ENCODE peak calls at places on chromosomes 1 and 21, in nine cellular contexts. One of them, this sample, is unnamed.

GRCh38 chr1:167800241-167800640 is 78.5 kb downstream of the MPZL1 start:
- DNase-seq in sigmoid colon: no peak
- DNase-seq in ovary: no peak
- DNase-seq in body of pancreas: no peak
- DNase-seq in IMR-90: no peak
- DNase-seq in transverse colon: no peak
- DNase-seq in astrocyte of the cerebellum: no peak
- DNase-seq in GM23338: no peak
- DNase-seq in hepatocyte: no peak
- DNase-seq in this sample: no peak

GRCh38 chr1:155012052-155012546 is 9.5 kb downstream of the ZBTB7B start:
- DNase-seq in GM23338: peak; percentile 91
- DNase-seq in sigmoid colon: peak; percentile 90
- DNase-seq in body of pancreas: peak; percentile 74
- DNase-seq in transverse colon: peak; percentile 85
- DNase-seq in ovary: peak; percentile 84
- DNase-seq in hepatocyte: peak; percentile 67
- DNase-seq in astrocyte of the cerebellum: no peak
- DNase-seq in IMR-90: no peak
- DNase-seq in this sample: no peak

GRCh38 chr1:21447311-21447710 is 7.4 kb downstream of the NBPF3 start:
- DNase-seq in IMR-90: no peak
- DNase-seq in astrocyte of the cerebellum: no peak
- DNase-seq in ovary: no peak
- DNase-seq in GM23338: no peak
- DNase-seq in transverse colon: no peak
- DNase-seq in hepatocyte: no peak
- DNase-seq in sigmoid colon: no peak
- DNase-seq in body of pancreas: no peak
- DNase-seq in this sample: no peak

GRCh38 chr1:183757061-183757460 is 47.9 kb upstream of the RGL1 start:
- DNase-seq in IMR-90: peak; percentile 84
- DNase-seq in GM23338: no peak
- DNase-seq in sigmoid colon: no peak
- DNase-seq in astrocyte of the cerebellum: peak; percentile 63
- DNase-seq in hepatocyte: no peak
- DNase-seq in ovary: no peak
- DNase-seq in transverse colon: no peak
- DNase-seq in body of pancreas: no peak
- DNase-seq in this sample: no peak

GRCh38 chr1:3884966-3885365 is 15.1 kb downstream of the C1orf174 start:
- DNase-seq in transverse colon: no peak
- DNase-seq in body of pancreas: no peak
- DNase-seq in sigmoid colon: no peak
- DNase-seq in ovary: no peak
- DNase-seq in hepatocyte: no peak
- DNase-seq in IMR-90: no peak
- DNase-seq in astrocyte of the cerebellum: no peak
- DNase-seq in GM23338: no peak
- DNase-seq in this sample: no peak

GRCh38 chr1:231192620-231193163 is 30.8 kb downstream of the TRIM67 start:
- DNase-seq in ovary: no peak
- DNase-seq in body of pancreas: peak; percentile 85
- DNase-seq in sigmoid colon: no peak
- DNase-seq in transverse colon: peak; percentile 23
- DNase-seq in IMR-90: no peak
- DNase-seq in astrocyte of the cerebellum: peak; percentile 49
- DNase-seq in GM23338: no peak
- DNase-seq in hepatocyte: no peak
- DNase-seq in this sample: no peak

GRCh38 chr1:35725591-35725990 is 6.9 kb upstream of the C1orf216 start:
- DNase-seq in GM23338: peak; percentile 34
- DNase-seq in astrocyte of the cerebellum: no peak
- DNase-seq in IMR-90: peak; percentile 17
- DNase-seq in body of pancreas: no peak
- DNase-seq in transverse colon: no peak
- DNase-seq in ovary: no peak
- DNase-seq in hepatocyte: peak; percentile 12
- DNase-seq in sigmoid colon: no peak
- DNase-seq in this sample: no peak

GRCh38 chr1:247740721-247741120 is 2.3 kb downstream of the OR14K1 start:
- DNase-seq in sigmoid colon: no peak
- DNase-seq in astrocyte of the cerebellum: no peak
- DNase-seq in GM23338: no peak
- DNase-seq in ovary: no peak
- DNase-seq in IMR-90: peak; percentile 21
- DNase-seq in hepatocyte: no peak
- DNase-seq in body of pancreas: no peak
- DNase-seq in transverse colon: no peak
- DNase-seq in this sample: no peak

GRCh38 chr1:2971609-2972008 is 49.7 kb upstream of the ACTRT2 start:
- DNase-seq in GM23338: no peak
- DNase-seq in hepatocyte: no peak
- DNase-seq in astrocyte of the cerebellum: no peak
- DNase-seq in transverse colon: no peak
- DNase-seq in ovary: no peak
- DNase-seq in body of pancreas: no peak
- DNase-seq in sigmoid colon: peak; percentile 47
- DNase-seq in IMR-90: no peak
- DNase-seq in this sample: no peak

GRCh38 chr21:46065215-46065992 is 32.5 kb upstream of the COL6A2 start:
- DNase-seq in IMR-90: peak; percentile 76
- DNase-seq in transverse colon: peak; percentile 55
- DNase-seq in body of pancreas: peak; percentile 38
- DNase-seq in ovary: peak; percentile 59
- DNase-seq in hepatocyte: peak; percentile 45
- DNase-seq in GM23338: no peak
- DNase-seq in astrocyte of the cerebellum: peak; percentile 75
- DNase-seq in sigmoid colon: peak; percentile 91
- DNase-seq in this sample: no peak

GRCh38 chr1:60984066-60984799 is 98.1 kb upstream of the NFIA start:
- DNase-seq in body of pancreas: peak; percentile 42
- DNase-seq in transverse colon: no peak
- DNase-seq in astrocyte of the cerebellum: no peak
- DNase-seq in hepatocyte: no peak
- DNase-seq in GM23338: no peak
- DNase-seq in sigmoid colon: peak; percentile 91
- DNase-seq in ovary: peak; percentile 71
- DNase-seq in IMR-90: peak; percentile 8
- DNase-seq in this sample: no peak

GRCh38 chr21:45434645-45435217 is 29.8 kb downstream of the COL18A1 start:
- DNase-seq in astrocyte of the cerebellum: no peak
- DNase-seq in hepatocyte: no peak
- DNase-seq in sigmoid colon: no peak
- DNase-seq in ovary: no peak
- DNase-seq in GM23338: no peak
- DNase-seq in body of pancreas: no peak
- DNase-seq in IMR-90: no peak
- DNase-seq in transverse colon: no peak
- DNase-seq in this sample: no peak

GRCh38 chr1:158248122-158248521 is 6.1 kb upstream of the CD1A start:
- DNase-seq in ovary: no peak
- DNase-seq in astrocyte of the cerebellum: no peak
- DNase-seq in GM23338: no peak
- DNase-seq in sigmoid colon: no peak
- DNase-seq in IMR-90: no peak
- DNase-seq in hepatocyte: no peak
- DNase-seq in body of pancreas: peak; percentile 51
- DNase-seq in transverse colon: peak; percentile 39
- DNase-seq in this sample: no peak

GRCh38 chr1:173150795-173151194 is 56.3 kb downstream of the TNFSF4 start:
- DNase-seq in astrocyte of the cerebellum: no peak
- DNase-seq in IMR-90: no peak
- DNase-seq in ovary: no peak
- DNase-seq in transverse colon: no peak
- DNase-seq in GM23338: no peak
- DNase-seq in body of pancreas: no peak
- DNase-seq in hepatocyte: no peak
- DNase-seq in sigmoid colon: no peak
- DNase-seq in this sample: no peak

GRCh38 chr1:24021403-24022266 is 41.5 kb upstream of the SRSF10 start:
- DNase-seq in GM23338: no peak
- DNase-seq in hepatocyte: peak; percentile 36
- DNase-seq in body of pancreas: peak; percentile 78
- DNase-seq in IMR-90: no peak
- DNase-seq in sigmoid colon: no peak
- DNase-seq in transverse colon: peak; percentile 46
- DNase-seq in ovary: no peak
- DNase-seq in astrocyte of the cerebellum: no peak
- DNase-seq in this sample: no peak

DNA sequence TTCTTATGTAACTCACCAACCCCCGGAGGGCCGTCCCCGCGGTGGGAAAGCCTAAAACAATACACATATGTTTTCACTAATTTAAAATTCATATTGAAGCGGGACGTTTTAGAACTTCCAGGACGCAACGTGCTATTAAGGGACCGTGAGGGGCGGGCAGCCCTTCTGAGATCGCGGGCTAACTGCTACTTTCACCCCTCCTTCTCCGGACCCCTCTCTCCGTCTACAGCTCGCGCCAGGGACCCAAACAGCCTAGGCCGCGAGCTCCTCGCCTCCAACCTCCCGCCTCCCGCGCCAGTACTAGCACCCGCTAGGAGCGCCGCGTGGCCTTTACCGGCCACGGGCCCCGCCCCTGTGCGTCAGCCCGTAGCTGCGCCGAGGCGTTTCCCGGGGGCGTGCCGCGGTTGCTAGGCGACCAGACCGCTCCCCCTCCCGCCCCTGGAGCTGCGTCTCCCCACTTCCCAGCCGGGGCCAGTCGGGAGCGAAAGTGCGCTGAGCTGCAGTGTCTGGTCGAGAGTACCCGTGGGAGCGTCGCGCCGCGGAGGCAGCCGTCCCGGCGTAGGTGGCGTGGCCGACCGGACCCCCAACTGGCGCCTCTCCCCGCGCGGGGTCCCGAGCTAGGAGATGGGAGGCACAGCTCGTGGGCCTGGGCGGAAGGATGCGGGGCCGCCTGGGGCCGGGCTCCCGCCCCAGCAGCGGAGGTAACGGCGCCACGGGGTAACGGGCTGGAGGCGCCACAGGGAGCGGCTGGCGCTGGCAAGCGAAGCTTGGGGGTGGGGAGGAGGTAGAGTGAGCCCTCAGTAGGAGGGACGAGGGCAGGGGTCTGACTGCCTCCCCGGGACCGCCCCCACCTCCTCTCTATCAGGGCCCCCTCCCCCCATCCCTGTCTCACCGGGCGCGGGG is at the start of gene DYRK3:
- DNase-seq in body of pancreas: peak; percentile 96
- DNase-seq in sigmoid colon: peak; percentile 98
- DNase-seq in astrocyte of the cerebellum: peak; percentile 70
- DNase-seq in IMR-90: peak; percentile 92
- DNase-seq in GM23338: peak; percentile 95
- DNase-seq in hepatocyte: peak; percentile 97
- DNase-seq in transverse colon: peak; percentile 96
- DNase-seq in ovary: peak; percentile 98
- DNase-seq in this sample: peak; percentile 86
- TF ChIP-seq CTCF in body of pancreas: peak; percentile 9
- TF ChIP-seq CTCF in sigmoid colon: no peak
- TF ChIP-seq CTCF in astrocyte of the cerebellum: no peak
- TF ChIP-seq CTCF in IMR-90: peak; percentile 8
- TF ChIP-seq CTCF in GM23338: no peak
- TF ChIP-seq CTCF in hepatocyte: no peak
- TF ChIP-seq CTCF in transverse colon: peak; percentile 7
- TF ChIP-seq CTCF in ovary: peak; percentile 49
- TF ChIP-seq CTCF in this sample: no peak

DNA sequence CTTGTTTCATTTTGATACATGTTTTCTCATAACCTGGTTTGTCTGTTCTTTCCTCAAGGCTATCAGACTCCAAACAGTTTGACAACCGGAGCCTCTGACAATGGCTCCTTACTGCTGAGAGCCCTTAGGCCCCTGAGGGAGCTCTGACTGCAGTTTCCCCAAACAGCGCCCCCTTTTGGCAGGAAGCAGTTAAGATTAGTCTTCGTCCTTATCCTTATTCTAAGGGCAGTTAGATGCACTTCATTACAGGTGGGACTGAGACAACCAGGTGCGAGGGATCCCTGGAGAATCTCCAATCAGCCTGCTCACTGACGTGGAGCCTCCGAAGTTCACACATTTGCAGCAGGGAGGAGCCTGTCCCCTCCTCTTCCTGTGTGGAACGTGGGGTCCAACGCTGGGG is 393.1 kb downstream of the BRINP3 start:
- DNase-seq in ovary: no peak
- DNase-seq in sigmoid colon: no peak
- DNase-seq in body of pancreas: no peak
- DNase-seq in hepatocyte: no peak
- DNase-seq in GM23338: peak; percentile 90
- DNase-seq in transverse colon: no peak
- DNase-seq in IMR-90: no peak
- DNase-seq in astrocyte of the cerebellum: no peak
- DNase-seq in this sample: no peak
- TF ChIP-seq CTCF in ovary: no peak
- TF ChIP-seq CTCF in sigmoid colon: no peak
- TF ChIP-seq CTCF in body of pancreas: no peak
- TF ChIP-seq CTCF in hepatocyte: no peak
- TF ChIP-seq CTCF in GM23338: peak; percentile 95
- TF ChIP-seq CTCF in transverse colon: no peak
- TF ChIP-seq CTCF in IMR-90: peak; percentile 8
- TF ChIP-seq CTCF in astrocyte of the cerebellum: peak; percentile 7
- TF ChIP-seq CTCF in this sample: no peak

GRCh38 chr1:228170666-228171065 is 5.1 kb downstream of the IBA57 start:
- DNase-seq in astrocyte of the cerebellum: no peak
- DNase-seq in transverse colon: no peak
- DNase-seq in ovary: no peak
- DNase-seq in GM23338: no peak
- DNase-seq in sigmoid colon: peak; percentile 56
- DNase-seq in hepatocyte: no peak
- DNase-seq in IMR-90: no peak
- DNase-seq in body of pancreas: no peak
- DNase-seq in this sample: no peak
- TF ChIP-seq CTCF in astrocyte of the cerebellum: no peak
- TF ChIP-seq CTCF in transverse colon: no peak
- TF ChIP-seq CTCF in ovary: no peak
- TF ChIP-seq CTCF in GM23338: no peak
- TF ChIP-seq CTCF in sigmoid colon: no peak
- TF ChIP-seq CTCF in hepatocyte: no peak
- TF ChIP-seq CTCF in IMR-90: no peak
- TF ChIP-seq CTCF in body of pancreas: no peak
- TF ChIP-seq CTCF in this sample: no peak

GRCh38 chr1:202433155-202434043 is 84.9 kb downstream of the PPP1R12B start:
- DNase-seq in body of pancreas: no peak
- DNase-seq in astrocyte of the cerebellum: no peak
- DNase-seq in ovary: no peak
- DNase-seq in sigmoid colon: no peak
- DNase-seq in hepatocyte: no peak
- DNase-seq in GM23338: no peak
- DNase-seq in transverse colon: no peak
- DNase-seq in IMR-90: no peak
- DNase-seq in this sample: no peak

GRCh38 chr1:202438393-202439174 is 90.1 kb downstream of the PPP1R12B start:
- DNase-seq in transverse colon: no peak
- DNase-seq in body of pancreas: no peak
- DNase-seq in IMR-90: no peak
- DNase-seq in ovary: no peak
- DNase-seq in hepatocyte: no peak
- DNase-seq in GM23338: no peak
- DNase-seq in sigmoid colon: peak; percentile 53
- DNase-seq in astrocyte of the cerebellum: no peak
- DNase-seq in this sample: no peak

GRCh38 chr1:202439308-202439707 is 90.8 kb downstream of the PPP1R12B start:
- DNase-seq in astrocyte of the cerebellum: no peak
- DNase-seq in transverse colon: no peak
- DNase-seq in GM23338: no peak
- DNase-seq in body of pancreas: no peak
- DNase-seq in IMR-90: no peak
- DNase-seq in sigmoid colon: no peak
- DNase-seq in hepatocyte: no peak
- DNase-seq in ovary: peak; percentile 28
- DNase-seq in this sample: no peak

GRCh38 chr1:202434059-202434458 is 85.6 kb downstream of the PPP1R12B start:
- DNase-seq in body of pancreas: no peak
- DNase-seq in sigmoid colon: no peak
- DNase-seq in IMR-90: no peak
- DNase-seq in ovary: no peak
- DNase-seq in hepatocyte: no peak
- DNase-seq in GM23338: no peak
- DNase-seq in transverse colon: no peak
- DNase-seq in astrocyte of the cerebellum: no peak
- DNase-seq in this sample: no peak
- TF ChIP-seq CTCF in body of pancreas: no peak
- TF ChIP-seq CTCF in sigmoid colon: no peak
- TF ChIP-seq CTCF in IMR-90: no peak
- TF ChIP-seq CTCF in ovary: no peak
- TF ChIP-seq CTCF in hepatocyte: no peak
- TF ChIP-seq CTCF in GM23338: no peak
- TF ChIP-seq CTCF in transverse colon: no peak
- TF ChIP-seq CTCF in astrocyte of the cerebellum: no peak
- TF ChIP-seq CTCF in this sample: no peak

This sample was measured in AG09319.